ENCODE peak calls at places on chromosomes 4 and X, in seven cellular contexts. N is Calu3, Y is uterus, F is PC-3, Z is NCI-H1105, K is NCI-H524 treated with DMSO at 0.1 percent for 48 hours, G is M059J. R is an unnamed sample.

GRCh38 chr4:132101526-132101925 is 1047.6 kb upstream of the PCDH10 start:
- DNase-seq in N (no peak), Y (no peak), F (no peak), Z (no peak), K (no peak), G (no peak), R (no peak)

GRCh38 chr4:98939892-98940298 is 11.0 kb upstream of the EIF4E start:
- DNase-seq in N (peak), Y (peak), F (peak), Z (no peak), K (no peak), G (peak), R (peak)

GRCh38 chr4:47031713-47032404 is 492 bp downstream of the GABRB1 start:
- DNase-seq in N (no peak), Y (no peak), F (no peak), Z (no peak), K (peak), G (peak), R (no peak)

GRCh38 chrX:102339312-102340298 is 92.6 kb downstream of the NXF2 start:
- DNase-seq in N (peak), Y (no peak), F (no peak), Z (no peak), K (no peak), G (peak), R (peak)

GRCh38 chrX:46601283-46601682 is 27.7 kb downstream of the CHST7 start:
- DNase-seq in N (no peak), Y (no peak), F (no peak), Z (no peak), K (no peak), G (no peak), R (no peak)

GRCh38 chrX:22220941-22221340 is 51.8 kb upstream of the CBLL2 start:
- DNase-seq in N (no peak), Y (no peak), F (peak), Z (no peak), K (no peak), G (peak), R (peak)

GRCh38 chrX:100895365-100896075 is 21.4 kb upstream of the NOX1 start:
- DNase-seq in N (peak), Y (no peak), F (peak), Z (peak), K (no peak), G (peak), R (peak)

GRCh38 chr4:80471701-80472100 is 136.2 kb downstream of the CFAP299 start:
- DNase-seq in N (peak), Y (no peak), F (peak), Z (peak), K (no peak), G (peak), R (no peak)

GRCh38 chrX:75603833-75604232 is 81.0 kb upstream of the ZDHHC15 start:
- DNase-seq in N (no peak), Y (no peak), F (peak), Z (peak), K (peak), G (peak), R (peak)

GRCh38 chr4:2259036-2259540 is 2.8 kb downstream of the MXD4 start:
- DNase-seq in N (no peak), Y (peak), F (no peak), Z (no peak), K (no peak), G (no peak), R (no peak)

GRCh38 chr4:119304431-119304830 is 17.5 kb downstream of the FABP2 start:
- DNase-seq in N (no peak), Y (no peak), F (no peak), Z (no peak), K (no peak), G (no peak), R (no peak)

GRCh38 chr4:3207531-3208037 is 41.4 kb upstream of the MSANTD1 start:
- DNase-seq in N (no peak), Y (no peak), F (no peak), Z (no peak), K (no peak), G (peak), R (no peak)

GRCh38 chr4:121484633-121485032 is 103.8 kb upstream of the QRFPR start:
- DNase-seq in N (peak), Y (peak), F (peak), Z (no peak), K (peak), G (peak), R (peak)